ENCODE peak calls at places on chromosomes 11 and 22, in six cellular contexts. P is upper lobe of left lung, I is HepG2, W is K562, V is GM12878, T is A549. B is an unnamed sample.

GRCh38 chr11:11311169-11311568 is 41.9 kb downstream of the CSNK2A3 start:
- ATAC-seq in P (no peak), T (no peak), W (no peak), V (peak), I (no peak), B (no peak)

GRCh38 chr11:19689281-19689975 is 23.2 kb upstream of the NAV2 start:
- ATAC-seq in I (no peak), T (no peak), W (no peak), P (no peak), V (no peak), B (no peak)

GRCh38 chr11:57422669-57423068 is 4.3 kb downstream of the SLC43A3 start:
- ATAC-seq in P (no peak), I (no peak), V (no peak), W (no peak), T (no peak), B (no peak)

GRCh38 chr11:55852141-55852540 is 13.6 kb downstream of the OR5D16 start:
- ATAC-seq in W (no peak), V (no peak), I (no peak), T (no peak), P (no peak), B (no peak)

GRCh38 chr11:95697614-95698408 is 91.8 kb downstream of the FAM76B start:
- ATAC-seq in P (no peak), T (no peak), V (peak), W (peak), I (no peak), B (no peak)

GRCh38 chr11:92131289-92131890 is 93.2 kb upstream of the FAT3 start:
- ATAC-seq in I (no peak), P (no peak), V (no peak), T (peak), W (no peak), B (peak)

GRCh38 chr11:76296731-76297130 is 84.2 kb downstream of the THAP12 start:
- ATAC-seq in I (peak), V (no peak), W (peak), T (no peak), P (no peak), B (no peak)

GRCh38 chr11:83819936-83820549 is 533.9 kb upstream of the CCDC90B start:
- ATAC-seq in I (peak), P (no peak), W (peak), V (peak), T (peak), B (no peak)

GRCh38 chr22:28410050-28410816 is 269.4 kb downstream of the TTC28 start:
- ATAC-seq in T (no peak), V (no peak), P (no peak), I (no peak), W (no peak), B (no peak)

GRCh38 chr11:100545970-100546369 is 141.1 kb upstream of the ARHGAP42 start:
- ATAC-seq in T (no peak), V (no peak), W (no peak), I (no peak), P (no peak), B (no peak)

GRCh38 chr11:16097543-16097942 is 258.8 kb downstream of the SOX6 start:
- ATAC-seq in W (no peak), I (no peak), V (no peak), T (no peak), P (no peak), B (no peak)

GRCh38 chr11:122931510-122931909 is 49.0 kb downstream of the JHY start:
- ATAC-seq in P (no peak), T (no peak), V (peak), I (no peak), W (no peak), B (no peak)

GRCh38 chr11:122938557-122938956 is 43.1 kb downstream of the BSX start:
- ATAC-seq in W (no peak), T (no peak), V (no peak), P (no peak), I (no peak), B (no peak)

GRCh38 chr11:122937978-122938377 is 43.7 kb downstream of the BSX start:
- ATAC-seq in P (no peak), I (no peak), V (no peak), W (no peak), T (no peak), B (no peak)

GRCh38 chr11:122933434-122933833 is 48.2 kb downstream of the BSX start:
- ATAC-seq in I (no peak), W (no peak), P (no peak), V (no peak), T (no peak), B (peak)
- TF ChIP-seq EP300 in I (no peak), W (no peak), P (no peak), V (no peak), T (no peak), B (no peak)

GRCh38 chr11:40118026-40118425 is 1341.4 kb downstream of the LRRC4C start:
- ATAC-seq in V (no peak), T (no peak), I (no peak), W (no peak), P (no peak), B (no peak)

GRCh38 chr11:40118780-40119179 is 1340.7 kb downstream of the LRRC4C start:
- ATAC-seq in P (no peak), V (no peak), W (no peak), T (no peak), I (no peak), B (no peak)
- TF ChIP-seq EP300 in P (no peak), V (no peak), W (no peak), T (no peak), I (no peak), B (no peak)

GRCh38 chr11:65134240-65134951 is at the start of gene SYVN1:
- ATAC-seq in P (peak), I (peak), T (peak), V (peak), W (peak), B (peak)
- TF ChIP-seq EP300 in P (no peak), I (peak), T (no peak), V (no peak), W (peak), B (no peak)

GRCh38 chr11:30775123-30775522 is 189.0 kb upstream of the MPPED2 start:
- ATAC-seq in V (peak), T (peak), I (peak), P (no peak), W (no peak), B (no peak)

GRCh38 chr11:30774451-30774850 is 188.3 kb upstream of the MPPED2 start:
- ATAC-seq in W (no peak), V (no peak), I (no peak), T (no peak), P (no peak), B (no peak)

GRCh38 chr11:30772908-30773307 is 186.8 kb upstream of the MPPED2 start:
- ATAC-seq in T (no peak), V (no peak), P (no peak), W (no peak), I (no peak), B (no peak)
- TF ChIP-seq EP300 in T (no peak), V (no peak), P (no peak), W (no peak), I (no peak), B (no peak)

DNA sequence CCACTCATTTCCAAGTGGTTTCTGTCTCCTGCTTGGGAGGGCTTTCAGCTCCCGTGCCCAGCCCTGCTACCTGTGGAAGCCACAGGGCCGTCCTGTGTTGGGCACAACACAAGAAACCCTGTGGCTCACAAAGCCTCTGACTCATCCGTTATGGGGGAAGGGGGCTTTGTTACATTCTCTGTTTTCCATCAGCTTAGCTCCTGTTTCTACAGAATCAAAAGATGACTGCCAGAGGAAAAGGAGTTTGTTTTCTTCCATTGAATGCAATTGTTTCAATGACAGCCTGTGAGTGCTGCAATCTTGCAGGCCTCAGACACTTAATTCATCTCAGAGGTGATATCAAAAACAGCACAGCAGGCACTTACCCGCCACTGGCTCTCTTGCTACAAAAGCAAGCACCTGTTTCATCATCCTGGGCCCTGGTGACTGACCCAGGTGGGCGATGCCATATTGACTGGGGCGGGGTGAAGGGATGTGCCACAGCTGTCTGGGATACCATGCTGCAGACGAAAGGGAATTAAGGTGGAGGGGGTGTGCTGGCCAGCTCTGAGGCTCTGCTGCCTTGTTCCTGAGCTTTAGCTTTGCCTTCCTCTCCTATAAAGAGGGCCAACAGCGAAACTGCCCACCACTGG is 194.3 kb downstream of the OPCML start:
- ATAC-seq in T (no peak), W (no peak), V (no peak), P (no peak), I (no peak), B (no peak)
- TF ChIP-seq EP300 in T (no peak), W (no peak), V (no peak), P (no peak), I (no peak), B (no peak)

B was measured in gastroesophageal sphincter.